ENCODE peak calls at places on chromosomes 1 and 21, in eight cellular contexts. One of them, this sample, is unnamed.

GRCh38 chr1:29227511-29227910 is 3.2 kb downstream of the MECR start:
- DNase-seq in fibroblast of mammary gland: no peak
- DNase-seq in stimulated activated CD8-positive, alpha-beta memory T cell treated with anti-CD3 and anti-CD28 coated beads, Interleukin-4, amount 100 ng/mL, for 48 hours: no peak
- DNase-seq in EL: no peak
- DNase-seq in iPS DF 6.9: no peak
- DNase-seq in HTR-8/SVneo: no peak
- DNase-seq in stimulated activated CD4-positive, alpha-beta T cell treated with anti-CD3 and anti-CD28 coated beads, Interleukin-12 subunit alpha, Interleukin-12 subunit beta, amount 100 ng/mL, for 48 hours: no peak
- DNase-seq in DMS53: no peak
- DNase-seq in this sample: no peak

GRCh38 chr1:233518344-233518743 is 95.6 kb upstream of the KCNK1 start:
- DNase-seq in fibroblast of mammary gland: peak
- DNase-seq in stimulated activated CD8-positive, alpha-beta memory T cell treated with anti-CD3 and anti-CD28 coated beads, Interleukin-4, amount 100 ng/mL, for 48 hours: peak
- DNase-seq in EL: peak
- DNase-seq in iPS DF 6.9: peak
- DNase-seq in HTR-8/SVneo: peak
- DNase-seq in stimulated activated CD4-positive, alpha-beta T cell treated with anti-CD3 and anti-CD28 coated beads, Interleukin-12 subunit alpha, Interleukin-12 subunit beta, amount 100 ng/mL, for 48 hours: no peak
- DNase-seq in DMS53: peak
- DNase-seq in this sample: no peak

GRCh38 chr1:175005085-175005783 is 5.5 kb downstream of the CACYBP start:
- DNase-seq in fibroblast of mammary gland: peak
- DNase-seq in stimulated activated CD8-positive, alpha-beta memory T cell treated with anti-CD3 and anti-CD28 coated beads, Interleukin-4, amount 100 ng/mL, for 48 hours: no peak
- DNase-seq in EL: no peak
- DNase-seq in iPS DF 6.9: no peak
- DNase-seq in HTR-8/SVneo: no peak
- DNase-seq in stimulated activated CD4-positive, alpha-beta T cell treated with anti-CD3 and anti-CD28 coated beads, Interleukin-12 subunit alpha, Interleukin-12 subunit beta, amount 100 ng/mL, for 48 hours: no peak
- DNase-seq in DMS53: no peak
- DNase-seq in this sample: no peak

GRCh38 chr21:35616090-35616489 is 444.2 kb downstream of the SETD4 start:
- DNase-seq in fibroblast of mammary gland: peak
- DNase-seq in stimulated activated CD8-positive, alpha-beta memory T cell treated with anti-CD3 and anti-CD28 coated beads, Interleukin-4, amount 100 ng/mL, for 48 hours: no peak
- DNase-seq in EL: peak
- DNase-seq in iPS DF 6.9: no peak
- DNase-seq in HTR-8/SVneo: no peak
- DNase-seq in stimulated activated CD4-positive, alpha-beta T cell treated with anti-CD3 and anti-CD28 coated beads, Interleukin-12 subunit alpha, Interleukin-12 subunit beta, amount 100 ng/mL, for 48 hours: no peak
- DNase-seq in DMS53: peak
- DNase-seq in this sample: no peak

GRCh38 chr1:194117582-194117981 is 931.2 kb upstream of the B3GALT2 start:
- DNase-seq in fibroblast of mammary gland: no peak
- DNase-seq in stimulated activated CD8-positive, alpha-beta memory T cell treated with anti-CD3 and anti-CD28 coated beads, Interleukin-4, amount 100 ng/mL, for 48 hours: no peak
- DNase-seq in EL: no peak
- DNase-seq in iPS DF 6.9: peak
- DNase-seq in HTR-8/SVneo: no peak
- DNase-seq in stimulated activated CD4-positive, alpha-beta T cell treated with anti-CD3 and anti-CD28 coated beads, Interleukin-12 subunit alpha, Interleukin-12 subunit beta, amount 100 ng/mL, for 48 hours: no peak
- DNase-seq in DMS53: peak
- DNase-seq in this sample: no peak

GRCh38 chr1:63732666-63733065 is 41.2 kb upstream of the ROR1 start:
- DNase-seq in fibroblast of mammary gland: peak
- DNase-seq in stimulated activated CD8-positive, alpha-beta memory T cell treated with anti-CD3 and anti-CD28 coated beads, Interleukin-4, amount 100 ng/mL, for 48 hours: no peak
- DNase-seq in EL: no peak
- DNase-seq in iPS DF 6.9: no peak
- DNase-seq in HTR-8/SVneo: no peak
- DNase-seq in stimulated activated CD4-positive, alpha-beta T cell treated with anti-CD3 and anti-CD28 coated beads, Interleukin-12 subunit alpha, Interleukin-12 subunit beta, amount 100 ng/mL, for 48 hours: no peak
- DNase-seq in DMS53: peak
- DNase-seq in this sample: no peak

GRCh38 chr1:111867868-111868440 is 112.3 kb downstream of the DDX20 start:
- DNase-seq in fibroblast of mammary gland: no peak
- DNase-seq in stimulated activated CD8-positive, alpha-beta memory T cell treated with anti-CD3 and anti-CD28 coated beads, Interleukin-4, amount 100 ng/mL, for 48 hours: no peak
- DNase-seq in EL: no peak
- DNase-seq in iPS DF 6.9: no peak
- DNase-seq in HTR-8/SVneo: no peak
- DNase-seq in stimulated activated CD4-positive, alpha-beta T cell treated with anti-CD3 and anti-CD28 coated beads, Interleukin-12 subunit alpha, Interleukin-12 subunit beta, amount 100 ng/mL, for 48 hours: no peak
- DNase-seq in DMS53: no peak
- DNase-seq in this sample: no peak

GRCh38 chr1:231317306-231318014 is 20.2 kb downstream of the EXOC8 start:
- DNase-seq in fibroblast of mammary gland: no peak
- DNase-seq in stimulated activated CD8-positive, alpha-beta memory T cell treated with anti-CD3 and anti-CD28 coated beads, Interleukin-4, amount 100 ng/mL, for 48 hours: no peak
- DNase-seq in EL: no peak
- DNase-seq in iPS DF 6.9: no peak
- DNase-seq in HTR-8/SVneo: no peak
- DNase-seq in stimulated activated CD4-positive, alpha-beta T cell treated with anti-CD3 and anti-CD28 coated beads, Interleukin-12 subunit alpha, Interleukin-12 subunit beta, amount 100 ng/mL, for 48 hours: no peak
- DNase-seq in DMS53: no peak
- DNase-seq in this sample: no peak

GRCh38 chr1:78003882-78004718 is 639 bp upstream of the DNAJB4 start:
- DNase-seq in fibroblast of mammary gland: peak
- DNase-seq in stimulated activated CD8-positive, alpha-beta memory T cell treated with anti-CD3 and anti-CD28 coated beads, Interleukin-4, amount 100 ng/mL, for 48 hours: peak
- DNase-seq in EL: peak
- DNase-seq in iPS DF 6.9: no peak
- DNase-seq in HTR-8/SVneo: peak
- DNase-seq in stimulated activated CD4-positive, alpha-beta T cell treated with anti-CD3 and anti-CD28 coated beads, Interleukin-12 subunit alpha, Interleukin-12 subunit beta, amount 100 ng/mL, for 48 hours: peak
- DNase-seq in DMS53: peak
- DNase-seq in this sample: peak

GRCh38 chr1:207825719-207826556 is 74.1 kb downstream of the CD46 start:
- DNase-seq in fibroblast of mammary gland: peak
- DNase-seq in stimulated activated CD8-positive, alpha-beta memory T cell treated with anti-CD3 and anti-CD28 coated beads, Interleukin-4, amount 100 ng/mL, for 48 hours: peak
- DNase-seq in EL: peak
- DNase-seq in iPS DF 6.9: no peak
- DNase-seq in HTR-8/SVneo: no peak
- DNase-seq in stimulated activated CD4-positive, alpha-beta T cell treated with anti-CD3 and anti-CD28 coated beads, Interleukin-12 subunit alpha, Interleukin-12 subunit beta, amount 100 ng/mL, for 48 hours: peak
- DNase-seq in DMS53: no peak
- DNase-seq in this sample: no peak

GRCh38 chr21:43315244-43316137 is 111.4 kb downstream of the SIK1 start:
- DNase-seq in fibroblast of mammary gland: no peak
- DNase-seq in stimulated activated CD8-positive, alpha-beta memory T cell treated with anti-CD3 and anti-CD28 coated beads, Interleukin-4, amount 100 ng/mL, for 48 hours: no peak
- DNase-seq in EL: no peak
- DNase-seq in iPS DF 6.9: no peak
- DNase-seq in HTR-8/SVneo: no peak
- DNase-seq in stimulated activated CD4-positive, alpha-beta T cell treated with anti-CD3 and anti-CD28 coated beads, Interleukin-12 subunit alpha, Interleukin-12 subunit beta, amount 100 ng/mL, for 48 hours: no peak
- DNase-seq in DMS53: no peak
- DNase-seq in this sample: no peak

GRCh38 chr1:201882665-201883132 is 6.0 kb upstream of the SHISA4 start:
- DNase-seq in fibroblast of mammary gland: peak
- DNase-seq in stimulated activated CD8-positive, alpha-beta memory T cell treated with anti-CD3 and anti-CD28 coated beads, Interleukin-4, amount 100 ng/mL, for 48 hours: peak
- DNase-seq in EL: peak
- DNase-seq in iPS DF 6.9: no peak
- DNase-seq in HTR-8/SVneo: peak
- DNase-seq in stimulated activated CD4-positive, alpha-beta T cell treated with anti-CD3 and anti-CD28 coated beads, Interleukin-12 subunit alpha, Interleukin-12 subunit beta, amount 100 ng/mL, for 48 hours: no peak
- DNase-seq in DMS53: no peak
- DNase-seq in this sample: peak

GRCh38 chr1:224058303-224058702 is 55.6 kb upstream of the FBXO28 start:
- DNase-seq in fibroblast of mammary gland: peak
- DNase-seq in stimulated activated CD8-positive, alpha-beta memory T cell treated with anti-CD3 and anti-CD28 coated beads, Interleukin-4, amount 100 ng/mL, for 48 hours: no peak
- DNase-seq in EL: peak
- DNase-seq in iPS DF 6.9: no peak
- DNase-seq in HTR-8/SVneo: no peak
- DNase-seq in stimulated activated CD4-positive, alpha-beta T cell treated with anti-CD3 and anti-CD28 coated beads, Interleukin-12 subunit alpha, Interleukin-12 subunit beta, amount 100 ng/mL, for 48 hours: no peak
- DNase-seq in DMS53: peak
- DNase-seq in this sample: no peak

GRCh38 chr1:31376374-31377134 is 3.7 kb upstream of the FABP3 start:
- DNase-seq in fibroblast of mammary gland: peak
- DNase-seq in stimulated activated CD8-positive, alpha-beta memory T cell treated with anti-CD3 and anti-CD28 coated beads, Interleukin-4, amount 100 ng/mL, for 48 hours: no peak
- DNase-seq in EL: peak
- DNase-seq in iPS DF 6.9: no peak
- DNase-seq in HTR-8/SVneo: peak
- DNase-seq in stimulated activated CD4-positive, alpha-beta T cell treated with anti-CD3 and anti-CD28 coated beads, Interleukin-12 subunit alpha, Interleukin-12 subunit beta, amount 100 ng/mL, for 48 hours: no peak
- DNase-seq in DMS53: peak
- DNase-seq in this sample: peak

GRCh38 chr21:42705746-42706374 is 52.4 kb downstream of the PDE9A start:
- DNase-seq in fibroblast of mammary gland: no peak
- DNase-seq in stimulated activated CD8-positive, alpha-beta memory T cell treated with anti-CD3 and anti-CD28 coated beads, Interleukin-4, amount 100 ng/mL, for 48 hours: no peak
- DNase-seq in EL: no peak
- DNase-seq in iPS DF 6.9: no peak
- DNase-seq in HTR-8/SVneo: no peak
- DNase-seq in stimulated activated CD4-positive, alpha-beta T cell treated with anti-CD3 and anti-CD28 coated beads, Interleukin-12 subunit alpha, Interleukin-12 subunit beta, amount 100 ng/mL, for 48 hours: no peak
- DNase-seq in DMS53: no peak
- DNase-seq in this sample: no peak

GRCh38 chr1:84008631-84009030 is 9.7 kb upstream of the TTLL7 start:
- DNase-seq in fibroblast of mammary gland: no peak
- DNase-seq in stimulated activated CD8-positive, alpha-beta memory T cell treated with anti-CD3 and anti-CD28 coated beads, Interleukin-4, amount 100 ng/mL, for 48 hours: no peak
- DNase-seq in EL: no peak
- DNase-seq in iPS DF 6.9: no peak
- DNase-seq in HTR-8/SVneo: no peak
- DNase-seq in stimulated activated CD4-positive, alpha-beta T cell treated with anti-CD3 and anti-CD28 coated beads, Interleukin-12 subunit alpha, Interleukin-12 subunit beta, amount 100 ng/mL, for 48 hours: no peak
- DNase-seq in DMS53: no peak
- DNase-seq in this sample: no peak

GRCh38 chr1:226661965-226662364 is 77.1 kb downstream of the ITPKB start:
- DNase-seq in fibroblast of mammary gland: peak
- DNase-seq in stimulated activated CD8-positive, alpha-beta memory T cell treated with anti-CD3 and anti-CD28 coated beads, Interleukin-4, amount 100 ng/mL, for 48 hours: no peak
- DNase-seq in EL: peak
- DNase-seq in iPS DF 6.9: no peak
- DNase-seq in HTR-8/SVneo: no peak
- DNase-seq in stimulated activated CD4-positive, alpha-beta T cell treated with anti-CD3 and anti-CD28 coated beads, Interleukin-12 subunit alpha, Interleukin-12 subunit beta, amount 100 ng/mL, for 48 hours: no peak
- DNase-seq in DMS53: peak
- DNase-seq in this sample: no peak

GRCh38 chr1:226882187-226882586 is 11.8 kb downstream of the PSEN2 start:
- DNase-seq in fibroblast of mammary gland: no peak
- DNase-seq in stimulated activated CD8-positive, alpha-beta memory T cell treated with anti-CD3 and anti-CD28 coated beads, Interleukin-4, amount 100 ng/mL, for 48 hours: no peak
- DNase-seq in EL: no peak
- DNase-seq in iPS DF 6.9: no peak
- DNase-seq in HTR-8/SVneo: no peak
- DNase-seq in stimulated activated CD4-positive, alpha-beta T cell treated with anti-CD3 and anti-CD28 coated beads, Interleukin-12 subunit alpha, Interleukin-12 subunit beta, amount 100 ng/mL, for 48 hours: no peak
- DNase-seq in DMS53: no peak
- DNase-seq in this sample: no peak

This sample was measured in gastrocnemius medialis.